ENCODE peak calls at places on chromosomes 1 and 21, in ten cellular contexts. N is ecto neural progenitor cell; X is HT-29; M is OCI-LY7; F is adipocyte; V is posterior vena cava; E is stimulated activated CD4-positive, alpha-beta T cell treated with anti-CD3 and anti-CD28 coated beads, Interleukin-1b, Interleukin-23, amount 100 ng/mL, for 4 hours; H is NCI-H1048; U is left lobe of liver; W is GOT3. Q is an unnamed sample.

GRCh38 chr21:26877015-26877414 is 31.8 kb upstream of the ADAMTS1 start:
- DNase-seq in M (peak; percentile 1), V (no peak), W (no peak), E (no peak), F (no peak), N (no peak), X (no peak), U (no peak), H (no peak), Q (no peak)

GRCh38 chr1:197481101-197481500 is 213.0 kb downstream of the CRB1 start:
- DNase-seq in U (no peak), N (no peak), F (no peak), E (no peak), V (no peak), H (no peak), M (peak; percentile 7), X (no peak), W (no peak), Q (no peak)

GRCh38 chr1:221648201-221648600 is 93.7 kb downstream of the DUSP10 start:
- DNase-seq in W (no peak), N (no peak), V (no peak), M (no peak), E (no peak), U (no peak), F (no peak), H (no peak), X (no peak), Q (no peak)

GRCh38 chr1:56864430-56864829 is 9.8 kb downstream of the C8A start:
- DNase-seq in V (no peak), E (no peak), W (no peak), M (no peak), U (no peak), N (no peak), H (no peak), X (no peak), F (no peak), Q (no peak)

GRCh38 chr1:66728021-66728420 is 24.2 kb upstream of the DYNLT5 start:
- DNase-seq in H (no peak), V (no peak), M (no peak), F (peak; percentile 41), U (no peak), N (no peak), W (no peak), X (no peak), E (no peak), Q (no peak)

GRCh38 chr1:207014728-207015127 is 17.8 kb downstream of the C1orf116 start:
- DNase-seq in N (no peak), U (no peak), V (no peak), X (no peak), M (no peak), F (no peak), W (no peak), H (no peak), E (no peak), Q (no peak)

GRCh38 chr1:112704908-112705627 is 1.9 kb downstream of the RHOC start:
- DNase-seq in V (peak; percentile 94), N (peak; percentile 88), F (peak; percentile 96), M (peak; percentile 80), U (peak; percentile 71), X (peak; percentile 90), W (peak; percentile 28), E (no peak), H (peak; percentile 88), Q (peak; percentile 69)

GRCh38 chr1:210151063-210151672 is 81.4 kb upstream of the SERTAD4 start:
- DNase-seq in H (no peak), U (no peak), M (no peak), N (no peak), E (no peak), V (no peak), W (no peak), F (no peak), X (no peak), Q (no peak)

GRCh38 chr1:60388092-60388987 is 314.8 kb upstream of the C1orf87 start:
- DNase-seq in X (no peak), F (no peak), E (no peak), U (no peak), M (no peak), N (no peak), V (no peak), W (no peak), H (no peak), Q (no peak)

GRCh38 chr1:192350351-192350750 is 33.6 kb downstream of the RGS21 start:
- DNase-seq in X (no peak), M (no peak), N (peak; percentile 31), V (no peak), U (no peak), E (no peak), F (no peak), H (no peak), W (no peak), Q (no peak)

GRCh38 chr1:6392081-6392879 is 1.3 kb downstream of the ACOT7 start:
- DNase-seq in U (no peak), V (no peak), W (no peak), N (no peak), H (no peak), E (no peak), M (peak; percentile 13), F (no peak), X (peak; percentile 46), Q (peak; percentile 38)

GRCh38 chr1:84688461-84689061 is 1.7 kb downstream of the SSX2IP start:
- DNase-seq in H (no peak), W (no peak), V (no peak), M (no peak), E (no peak), F (peak; percentile 38), N (no peak), U (no peak), X (peak; percentile 4), Q (no peak)

GRCh38 chr1:58839871-58840835 is 56.3 kb upstream of the JUN start:
- DNase-seq in E (no peak), U (no peak), X (no peak), H (no peak), W (no peak), V (no peak), M (no peak), F (peak; percentile 87), N (no peak), Q (no peak)

GRCh38 chr1:12634696-12635202 is 9.1 kb upstream of the AADACL4 start:
- DNase-seq in N (no peak), X (no peak), F (no peak), V (no peak), M (no peak), H (no peak), W (no peak), E (no peak), U (no peak), Q (no peak)

GRCh38 chr1:165928075-165928731 is 100.8 kb downstream of the UCK2 start:
- DNase-seq in U (peak; percentile 56), V (peak; percentile 47), F (peak; percentile 75), X (peak; percentile 68), N (no peak), H (peak; percentile 57), E (peak; percentile 30), W (no peak), M (peak; percentile 67), Q (peak; percentile 65)

GRCh38 chr1:9004731-9005708 is 21.2 kb downstream of the SLC2A7 start:
- DNase-seq in E (peak; percentile 80), W (peak; percentile 74), H (no peak), U (peak; percentile 69), V (peak; percentile 94), N (peak; percentile 87), F (peak; percentile 95), X (peak; percentile 86), M (peak; percentile 88), Q (peak; percentile 91)

GRCh38 chr1:173856903-173857302 is 10.9 kb downstream of the GAS5 start:
- DNase-seq in V (no peak), W (no peak), N (no peak), X (no peak), F (no peak), M (no peak), E (no peak), U (no peak), H (no peak), Q (no peak)

GRCh38 chr1:237120683-237121082 is 78.7 kb downstream of the RYR2 start:
- DNase-seq in E (no peak), N (no peak), W (no peak), V (no peak), X (no peak), U (no peak), F (no peak), H (no peak), M (no peak), Q (no peak)

GRCh38 chr1:82562448-82562847 is 761.7 kb downstream of the ADGRL2 start:
- DNase-seq in N (no peak), H (no peak), W (no peak), U (no peak), V (no peak), E (no peak), X (no peak), F (peak; percentile 46), M (no peak), Q (no peak)

GRCh38 chr21:45504021-45504515 is 38.2 kb downstream of the SLC19A1 start:
- DNase-seq in N (no peak), U (peak; percentile 48), M (no peak), X (no peak), F (no peak), H (no peak), V (peak; percentile 74), W (no peak), E (no peak), Q (peak; percentile 16)

GRCh38 chr1:49358036-49358435 is 581.3 kb upstream of the BEND5 start:
- DNase-seq in F (no peak), N (no peak), H (no peak), V (no peak), X (peak; percentile 12), U (no peak), M (no peak), W (no peak), E (no peak), Q (no peak)

GRCh38 chr1:10940838-10941237 is 71.6 kb upstream of the TARDBP start:
- DNase-seq in V (no peak), E (no peak), M (no peak), H (no peak), U (no peak), X (no peak), F (no peak), W (no peak), N (no peak), Q (no peak)

GRCh38 chr1:187276677-187277076 is 447.9 kb downstream of the PLA2G4A start:
- DNase-seq in H (no peak), V (no peak), U (no peak), M (no peak), E (no peak), N (no peak), W (no peak), F (no peak), X (no peak), Q (no peak)

GRCh38 chr1:83110156-83110555 is 888.8 kb downstream of the TTLL7 start:
- DNase-seq in E (no peak), U (no peak), F (no peak), H (no peak), X (no peak), V (no peak), N (no peak), W (no peak), M (no peak), Q (no peak)

GRCh38 chr1:99503276-99503747 is 142.6 kb upstream of the PALMD start:
- DNase-seq in N (no peak), X (no peak), H (no peak), W (no peak), M (no peak), U (no peak), E (no peak), F (peak; percentile 45), V (no peak), Q (no peak)